ENCODE peak calls at places on chromosomes 1 and 21, in eight cellular contexts. P, Y, I, G, N, E, J and Q are unnamed samples.

GRCh38 chr1:183580281-183580682 is 10.0 kb downstream of the NCF2 start:
- DNase-seq in E (no peak), G (no peak), N (peak), J (peak), P (no peak), Y (no peak), I (peak), Q (peak)

GRCh38 chr1:94926365-94926914 is 470 bp downstream of the CNN3 start:
- DNase-seq in Y (peak), N (peak), I (peak), E (peak), P (no peak), J (peak), G (peak), Q (peak)

GRCh38 chr1:241918879-241919278 is 38.7 kb upstream of the BECN2 start:
- DNase-seq in N (peak), E (no peak), Y (peak), P (no peak), J (no peak), G (no peak), I (peak), Q (peak)

GRCh38 chr1:158203693-158204457 is 23.2 kb downstream of the CD1D start:
- DNase-seq in J (no peak), E (no peak), N (peak), Y (no peak), P (peak), I (peak), G (no peak), Q (peak)

GRCh38 chr1:184074383-184074782 is 22.9 kb downstream of the TSEN15 start:
- DNase-seq in Y (no peak), J (no peak), E (no peak), P (no peak), I (no peak), G (no peak), N (no peak), Q (no peak)

GRCh38 chr1:156936721-156937220 is 16.3 kb downstream of the LRRC71 start:
- DNase-seq in I (no peak), Y (peak), J (no peak), N (no peak), E (no peak), P (no peak), G (no peak), Q (no peak)

GRCh38 chr1:159076753-159077656 is at the start of gene AIM2:
- DNase-seq in J (peak), E (no peak), G (peak), I (no peak), N (no peak), Y (no peak), P (no peak), Q (peak)

GRCh38 chr1:230883964-230884363 is 15.6 kb upstream of the C1orf198 start:
- DNase-seq in Y (no peak), G (no peak), P (no peak), N (no peak), J (no peak), I (no peak), E (no peak), Q (no peak)

GRCh38 chr1:203839081-203839480 is 22.3 kb upstream of the SNRPE start:
- DNase-seq in E (no peak), Y (no peak), J (no peak), G (no peak), P (peak), N (peak), I (no peak), Q (peak)

GRCh38 chr1:214296860-214297699 is 16.1 kb downstream of the SMYD2 start:
- DNase-seq in N (peak), G (no peak), E (no peak), I (no peak), P (peak), J (no peak), Y (no peak), Q (peak)

GRCh38 chr1:37556712-37557196 is at the start of gene DNALI1:
- DNase-seq in Y (peak), E (peak), G (peak), P (peak), J (peak), N (peak), I (peak), Q (peak)

GRCh38 chr1:173050865-173051264 is at the start of gene TNFSF18:
- DNase-seq in E (no peak), I (peak), G (no peak), P (no peak), J (no peak), N (peak), Y (no peak), Q (peak)

GRCh38 chr1:10471411-10472219 is 714 bp downstream of the DFFA start:
- DNase-seq in N (no peak), E (no peak), G (no peak), I (no peak), P (no peak), J (no peak), Y (peak), Q (no peak)

GRCh38 chr1:80218112-80218511 is 1211.6 kb upstream of the ADGRL4 start:
- DNase-seq in Y (no peak), E (no peak), J (no peak), N (peak), I (no peak), P (peak), G (no peak), Q (peak)

GRCh38 chr1:67890862-67891261 is 57.6 kb upstream of the GNG12 start:
- DNase-seq in I (no peak), J (no peak), N (no peak), Y (no peak), G (no peak), P (no peak), E (no peak), Q (no peak)

GRCh38 chr1:176826265-176826664 is 338.2 kb downstream of the ASTN1 start:
- DNase-seq in P (no peak), N (no peak), J (no peak), Y (no peak), I (no peak), G (no peak), E (no peak), Q (peak)

GRCh38 chr21:31554511-31555022 is 104.9 kb upstream of the SOD1 start:
- DNase-seq in Y (no peak), I (no peak), P (no peak), E (no peak), G (no peak), N (peak), J (no peak), Q (no peak)

GRCh38 chr21:31553926-31554325 is 105.6 kb upstream of the SOD1 start:
- DNase-seq in I (no peak), J (no peak), G (no peak), N (no peak), P (no peak), Y (no peak), E (no peak), Q (no peak)

GRCh38 chr21:31556662-31557061 is 102.8 kb upstream of the SOD1 start:
- DNase-seq in G (no peak), N (no peak), J (no peak), I (no peak), Y (no peak), P (no peak), E (no peak), Q (no peak)

GRCh38 chr21:31557421-31557955 is 102.0 kb upstream of the SOD1 start:
- DNase-seq in P (no peak), J (no peak), E (no peak), N (no peak), G (peak), Y (no peak), I (no peak), Q (no peak)

GRCh38 chr21:31555741-31556191 is 103.7 kb upstream of the SOD1 start:
- DNase-seq in J (no peak), Y (no peak), G (no peak), P (no peak), N (no peak), I (no peak), E (no peak), Q (no peak)
- H3K4me3 ChIP-seq in J (no peak), Y (no peak), G (no peak), P (no peak), N (no peak), I (no peak), E (no peak), Q (no peak)

GRCh38 chr21:14862794-14863720 is 201.7 kb downstream of the NRIP1 start:
- DNase-seq in P (no peak), Y (no peak), N (peak), I (no peak), G (no peak), E (no peak), J (no peak), Q (no peak)

GRCh38 chr21:14866859-14867560 is 197.8 kb downstream of the NRIP1 start:
- DNase-seq in J (no peak), G (no peak), P (no peak), Y (no peak), I (no peak), E (no peak), N (no peak), Q (no peak)

GRCh38 chr21:14869984-14870840 is 194.6 kb downstream of the NRIP1 start:
- DNase-seq in I (no peak), P (no peak), E (no peak), N (no peak), G (no peak), Y (no peak), J (no peak), Q (no peak)

GRCh38 chr21:14863745-14864210 is 201.0 kb downstream of the NRIP1 start:
- DNase-seq in P (no peak), G (no peak), N (peak), Y (no peak), I (no peak), J (no peak), E (no peak), Q (peak)

DNA sequence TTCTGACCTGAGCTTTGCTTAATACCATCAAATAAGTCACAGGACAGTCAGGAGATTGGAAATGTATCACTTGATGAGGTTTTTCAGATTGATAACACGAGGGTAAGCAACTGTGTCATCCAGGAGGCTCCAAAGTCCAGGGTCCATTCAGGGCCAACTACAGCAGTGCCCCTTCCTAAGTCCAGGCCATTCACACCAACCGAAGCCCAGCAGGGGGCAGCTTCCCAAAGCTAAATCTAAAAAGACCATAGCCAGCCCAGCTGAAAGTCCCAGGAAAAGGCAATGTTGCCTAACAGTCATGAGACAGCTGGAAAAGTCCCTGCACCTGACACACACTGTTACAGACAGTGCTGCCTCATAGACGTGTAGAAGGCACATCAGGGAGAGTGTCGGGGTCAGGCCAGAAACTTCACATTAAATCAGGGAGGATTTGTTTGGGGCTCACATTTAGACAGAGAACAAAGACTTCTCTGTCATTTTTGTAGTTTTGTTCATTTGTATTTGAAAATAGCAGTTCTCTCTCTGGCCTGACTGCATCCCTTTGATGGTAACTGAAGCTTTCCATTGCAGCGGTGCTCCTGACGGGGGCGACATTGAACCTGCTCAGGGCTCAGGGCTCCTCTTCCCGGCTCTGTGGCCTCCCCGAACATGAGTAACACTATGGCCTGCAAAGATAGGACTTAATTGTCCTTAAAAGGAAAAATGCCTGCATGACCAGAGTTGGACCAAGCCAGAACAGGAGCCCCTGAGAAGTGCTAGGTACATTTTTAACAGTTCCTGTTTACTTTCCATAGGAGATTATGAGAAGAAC is 200.4 kb downstream of the NRIP1 start:
- DNase-seq in N (peak), E (peak), G (peak), Y (peak), P (peak), J (peak), I (peak), Q (no peak)
- TF ChIP-seq CTCF in N (peak), E (peak), G (no peak), Y (peak), P (peak), J (peak), I (peak), Q (peak)

DNA sequence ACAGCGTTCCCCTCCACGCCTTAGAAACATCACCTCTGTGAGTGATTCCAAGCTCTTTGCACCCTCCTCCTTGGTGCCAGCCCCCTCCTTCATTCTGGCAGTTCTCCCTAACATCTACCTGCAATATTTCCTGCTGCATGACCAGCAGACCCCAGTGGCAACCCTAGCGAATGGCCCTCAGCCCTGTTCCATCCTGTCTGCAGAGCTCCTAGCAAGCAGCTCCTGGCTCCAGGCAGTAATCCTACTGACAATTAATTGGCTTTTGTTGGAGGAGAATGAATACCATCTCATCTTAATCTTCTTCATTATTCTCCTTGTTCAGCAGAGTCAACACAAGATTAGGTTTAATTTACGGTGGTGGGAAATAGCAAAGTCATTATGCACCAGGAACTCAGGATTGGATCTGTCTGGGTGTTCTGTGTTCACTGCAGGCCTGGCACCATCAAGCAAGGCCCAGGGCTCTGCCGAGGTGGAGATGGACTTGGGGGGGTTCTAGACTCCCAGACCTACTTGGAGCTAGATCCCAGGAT is 12.4 kb downstream of the FBXO2 start:
- DNase-seq in I (no peak), N (no peak), G (no peak), J (no peak), P (no peak), Y (no peak), E (no peak), Q (no peak)
- H3K4me3 ChIP-seq in I (no peak), N (no peak), G (no peak), J (no peak), P (no peak), Y (no peak), E (no peak), Q (no peak)

DNA sequence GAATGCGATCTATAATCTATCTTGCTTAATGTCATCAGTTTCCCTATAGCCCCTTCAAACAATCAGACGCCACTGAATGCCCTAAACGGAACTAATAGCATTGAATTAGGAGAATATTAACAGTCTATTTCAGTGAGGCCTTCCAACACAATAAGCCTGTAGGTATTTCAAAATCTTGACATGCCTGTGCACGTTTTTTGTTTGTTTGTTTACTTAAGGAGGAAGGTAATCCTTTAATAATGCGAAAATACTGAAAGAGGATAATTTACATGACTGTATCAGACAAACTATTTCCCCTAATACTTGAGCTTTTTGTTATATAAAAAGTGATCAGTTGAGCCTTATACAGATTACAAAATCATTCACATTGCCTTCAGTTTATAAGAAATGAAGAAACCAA is 29.0 kb upstream of the JAK1 start:
- DNase-seq in I (no peak), E (no peak), J (no peak), Y (no peak), P (no peak), N (no peak), G (no peak), Q (no peak)
- TF ChIP-seq CTCF in I (no peak), E (no peak), J (no peak), Y (no peak), P (no peak), N (no peak), G (no peak), Q (no peak)

DNA sequence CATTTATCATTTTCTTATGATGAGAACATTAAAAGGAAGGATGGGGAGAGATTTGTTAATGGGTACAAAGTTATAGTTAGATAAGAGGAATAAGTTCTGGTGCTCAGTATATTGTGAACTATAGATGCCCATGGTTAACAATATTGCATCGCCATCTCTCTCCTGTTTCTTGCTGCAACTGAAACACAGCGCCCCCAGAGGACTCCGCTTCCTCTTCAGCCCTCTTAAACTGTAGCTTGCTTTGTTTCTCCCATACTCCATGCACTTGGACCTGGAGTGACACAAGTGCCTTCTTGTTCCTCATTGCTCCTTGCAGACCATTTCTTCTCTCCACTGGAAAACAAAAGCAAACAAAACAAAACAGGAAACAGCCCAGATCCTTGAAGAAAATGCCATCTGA is 70.1 kb upstream of the NTPCR start:
- DNase-seq in P (no peak), N (peak), E (peak), J (peak), G (peak), Y (no peak), I (no peak), Q (peak)
- H3K4me3 ChIP-seq in P (no peak), N (no peak), E (no peak), J (no peak), G (no peak), Y (no peak), I (no peak), Q (no peak)

DNA sequence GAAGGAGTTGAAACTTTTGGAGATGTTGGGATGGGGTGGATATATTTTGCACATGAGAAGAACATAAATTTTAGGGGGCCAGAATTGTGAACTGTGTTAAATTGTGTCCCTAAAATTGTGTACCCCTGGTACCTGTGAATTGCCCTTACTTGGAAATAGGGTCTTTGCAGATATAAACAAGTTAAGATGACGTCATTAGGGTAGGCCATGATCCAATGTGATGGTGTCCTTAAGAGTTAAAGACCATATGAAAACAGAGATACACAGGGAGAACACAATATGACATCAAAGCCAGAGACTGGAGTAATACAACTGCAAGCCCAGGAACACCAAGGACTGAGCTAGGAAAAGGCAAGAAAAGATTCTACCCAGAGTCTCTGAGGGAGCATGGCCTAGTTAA is 24.0 kb downstream of the SCMH1 start:
- DNase-seq in G (no peak), I (no peak), E (no peak), P (no peak), N (no peak), Y (no peak), J (no peak), Q (no peak)
- TF ChIP-seq CTCF in G (no peak), I (no peak), E (no peak), P (no peak), N (no peak), Y (no peak), J (no peak), Q (no peak)

GRCh38 chr1:923131-923990 is at the start of gene SAMD11:
- DNase-seq in N (peak), E (peak), Y (peak), P (peak), I (peak), G (peak), J (peak), Q (peak)

GRCh38 chr1:925532-926421 is 2.1 kb downstream of the SAMD11 start:
- DNase-seq in J (no peak), G (no peak), P (no peak), E (no peak), I (no peak), Y (no peak), N (no peak), Q (peak)

GRCh38 chr1:921011-921837 is 2.5 kb upstream of the SAMD11 start:
- DNase-seq in E (peak), G (peak), Y (peak), N (peak), I (peak), J (peak), P (peak), Q (peak)

GRCh38 chr1:924619-925323 is 1.0 kb downstream of the SAMD11 start:
- DNase-seq in G (peak), I (no peak), J (peak), Y (no peak), N (peak), E (no peak), P (no peak), Q (no peak)

GRCh38 chr1:923991-924618 is 382 bp downstream of the SAMD11 start:
- DNase-seq in E (no peak), I (no peak), N (no peak), P (no peak), Y (no peak), J (no peak), G (no peak), Q (no peak)
- H3K4me3 ChIP-seq in E (no peak), I (peak), N (peak), P (peak), Y (peak), J (peak), G (peak), Q (no peak)

DNA sequence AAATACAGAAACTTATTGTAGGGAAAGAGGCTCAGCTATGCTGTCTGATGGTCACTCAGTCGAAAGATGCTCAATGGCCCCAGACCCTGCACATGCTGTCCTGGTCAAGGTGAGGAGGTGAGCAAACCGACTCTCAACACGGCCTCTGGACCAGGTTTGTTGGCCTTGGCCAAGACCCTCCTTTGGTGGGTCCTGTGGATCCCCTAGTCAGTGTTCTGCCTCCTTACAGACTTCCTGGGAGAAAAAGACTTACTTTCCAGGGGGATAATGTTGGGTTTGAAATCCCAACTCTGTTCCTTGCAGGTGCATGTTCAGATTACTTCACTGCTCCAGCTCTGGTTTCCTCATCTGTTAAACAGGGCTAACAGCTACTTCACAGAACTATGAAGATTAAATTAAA is 53.8 kb downstream of the FAM78B start:
- DNase-seq in G (no peak), I (no peak), P (no peak), N (no peak), J (no peak), Y (no peak), E (no peak), Q (no peak)
- TF ChIP-seq CTCF in G (no peak), I (no peak), P (no peak), N (no peak), J (no peak), Y (no peak), E (no peak), Q (no peak)